ENCODE peak calls at places on chromosomes 13 and 19, in four cellular contexts. One of them, this sample, is unnamed.

GRCh38 chr19:2333027-2333806 is 4.7 kb downstream of the SPPL2B start:
- DNase-seq in BE2C: no peak
- DNase-seq in HCT116: no peak
- DNase-seq in CD4-positive, alpha-beta T cell: no peak
- DNase-seq in this sample: no peak

GRCh38 chr19:17404015-17404414 is 1.4 kb downstream of the BST2 start:
- DNase-seq in BE2C: no peak
- DNase-seq in HCT116: no peak
- DNase-seq in CD4-positive, alpha-beta T cell: no peak
- DNase-seq in this sample: no peak

GRCh38 chr13:24187185-24187584 is 26.7 kb downstream of the SPATA13 start:
- DNase-seq in BE2C: no peak
- DNase-seq in HCT116: no peak
- DNase-seq in CD4-positive, alpha-beta T cell: no peak
- DNase-seq in this sample: no peak

GRCh38 chr19:17394891-17395415 is 957 bp upstream of the CCDC194 start:
- DNase-seq in BE2C: peak
- DNase-seq in HCT116: peak
- DNase-seq in CD4-positive, alpha-beta T cell: peak
- DNase-seq in this sample: peak

GRCh38 chr19:58353717-58354477 is 605 bp upstream of the A1BG start:
- DNase-seq in BE2C: no peak
- DNase-seq in HCT116: no peak
- DNase-seq in CD4-positive, alpha-beta T cell: no peak
- DNase-seq in this sample: peak

GRCh38 chr13:48975101-48975925 is at the start of gene FNDC3A:
- DNase-seq in BE2C: peak
- DNase-seq in HCT116: peak
- DNase-seq in CD4-positive, alpha-beta T cell: peak
- DNase-seq in this sample: peak

GRCh38 chr13:92896842-92897241 is 329.8 kb upstream of the GPC6 start:
- DNase-seq in BE2C: peak
- DNase-seq in HCT116: no peak
- DNase-seq in CD4-positive, alpha-beta T cell: no peak
- DNase-seq in this sample: no peak

GRCh38 chr13:85521586-85521985 is 277.6 kb downstream of the SLITRK6 start:
- DNase-seq in BE2C: no peak
- DNase-seq in HCT116: no peak
- DNase-seq in CD4-positive, alpha-beta T cell: no peak
- DNase-seq in this sample: no peak

GRCh38 chr13:62613819-62614218 is 1198.2 kb upstream of the PCDH20 start:
- DNase-seq in BE2C: no peak
- DNase-seq in HCT116: no peak
- DNase-seq in CD4-positive, alpha-beta T cell: no peak
- DNase-seq in this sample: no peak

GRCh38 chr13:72390909-72391308 is 336.5 kb downstream of the MZT1 start:
- DNase-seq in BE2C: no peak
- DNase-seq in HCT116: peak
- DNase-seq in CD4-positive, alpha-beta T cell: no peak
- DNase-seq in this sample: no peak

GRCh38 chr19:28066161-28066560 is 1146.8 kb downstream of the UQCRFS1 start:
- DNase-seq in BE2C: no peak
- DNase-seq in HCT116: no peak
- DNase-seq in CD4-positive, alpha-beta T cell: no peak
- DNase-seq in this sample: no peak

GRCh38 chr19:14772467-14772866 is 5.9 kb downstream of the ADGRE2 start:
- DNase-seq in BE2C: no peak
- DNase-seq in HCT116: no peak
- DNase-seq in CD4-positive, alpha-beta T cell: no peak
- DNase-seq in this sample: no peak

GRCh38 chr13:111337741-111338140 is 17.3 kb downstream of the TEX29 start:
- DNase-seq in BE2C: no peak
- DNase-seq in HCT116: no peak
- DNase-seq in CD4-positive, alpha-beta T cell: no peak
- DNase-seq in this sample: no peak

GRCh38 chr13:40993119-40993518 is 26.0 kb downstream of the ELF1 start:
- DNase-seq in BE2C: no peak
- DNase-seq in HCT116: no peak
- DNase-seq in CD4-positive, alpha-beta T cell: no peak
- DNase-seq in this sample: no peak

GRCh38 chr13:109481046-109481445 is 305.3 kb downstream of the IRS2 start:
- DNase-seq in BE2C: no peak
- DNase-seq in HCT116: no peak
- DNase-seq in CD4-positive, alpha-beta T cell: no peak
- DNase-seq in this sample: no peak

GRCh38 chr13:111318396-111318795 is 2.0 kb upstream of the TEX29 start:
- DNase-seq in BE2C: no peak
- DNase-seq in HCT116: no peak
- DNase-seq in CD4-positive, alpha-beta T cell: no peak
- DNase-seq in this sample: no peak

GRCh38 chr13:79792716-79793115 is 311.8 kb downstream of the NDFIP2 start:
- DNase-seq in BE2C: no peak
- DNase-seq in HCT116: no peak
- DNase-seq in CD4-positive, alpha-beta T cell: no peak
- DNase-seq in this sample: no peak

GRCh38 chr19:16661480-16662034 is 618 bp downstream of the TMEM38A start:
- DNase-seq in BE2C: peak
- DNase-seq in HCT116: no peak
- DNase-seq in CD4-positive, alpha-beta T cell: no peak
- DNase-seq in this sample: peak

GRCh38 chr13:107808388-107808787 is 406.9 kb downstream of the LIG4 start:
- DNase-seq in BE2C: no peak
- DNase-seq in HCT116: no peak
- DNase-seq in CD4-positive, alpha-beta T cell: no peak
- DNase-seq in this sample: no peak

DNA sequence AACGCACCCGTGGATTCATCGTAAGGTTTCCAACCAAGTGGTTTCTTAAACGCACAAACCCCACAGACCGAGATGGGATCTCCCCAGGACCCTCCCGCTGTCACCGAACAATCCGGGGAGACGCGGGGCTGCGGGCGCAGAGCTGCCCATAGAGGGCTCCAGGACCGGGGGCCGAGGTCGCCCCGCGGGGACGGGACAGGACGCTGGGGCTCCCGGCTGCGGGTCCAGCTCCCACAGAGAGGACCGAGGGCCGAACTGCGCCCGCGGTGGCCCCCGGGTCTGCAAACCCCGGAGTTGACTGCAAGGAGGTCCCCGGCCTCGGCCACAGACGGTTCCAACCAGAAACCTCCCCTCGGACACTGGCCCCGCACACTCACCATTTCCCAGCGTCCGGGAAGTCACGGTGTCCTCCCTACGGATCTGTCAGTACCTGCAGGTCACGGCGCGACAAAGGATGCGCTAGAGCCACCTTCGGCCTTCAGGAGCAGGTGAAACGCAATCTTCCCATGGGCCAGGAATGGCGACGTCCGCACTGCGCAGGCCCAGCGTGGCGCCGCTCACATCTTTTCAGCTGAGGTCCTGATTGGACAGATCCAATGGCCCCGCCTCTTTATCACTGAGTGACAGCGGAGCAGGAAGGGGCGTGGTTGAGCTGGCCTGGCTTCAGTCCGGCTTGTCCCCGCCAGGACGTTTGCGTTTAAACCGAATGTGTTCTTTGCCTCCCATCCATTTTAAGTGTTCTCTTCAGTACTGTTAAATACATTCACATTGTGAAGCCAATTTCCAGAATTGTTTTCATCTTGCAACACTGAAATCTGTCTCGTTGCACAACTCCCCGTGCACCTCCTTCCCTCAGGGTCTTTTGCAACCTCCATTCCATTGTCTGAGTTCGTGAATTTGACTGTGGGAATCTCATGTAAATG is at the start of gene ZNF14:
- DNase-seq in BE2C: peak
- DNase-seq in HCT116: peak
- DNase-seq in CD4-positive, alpha-beta T cell: peak
- DNase-seq in this sample: peak
- TF ChIP-seq CTCF in BE2C: no peak
- TF ChIP-seq CTCF in HCT116: peak
- TF ChIP-seq CTCF in CD4-positive, alpha-beta T cell: no peak
- TF ChIP-seq CTCF in this sample: no peak

GRCh38 chr19:624433-625109 is 8.8 kb downstream of the POLRMT start:
- DNase-seq in BE2C: no peak
- DNase-seq in HCT116: no peak
- DNase-seq in CD4-positive, alpha-beta T cell: no peak
- DNase-seq in this sample: no peak

GRCh38 chr19:625257-625656 is 8.1 kb downstream of the POLRMT start:
- DNase-seq in BE2C: no peak
- DNase-seq in HCT116: no peak
- DNase-seq in CD4-positive, alpha-beta T cell: no peak
- DNase-seq in this sample: no peak

GRCh38 chr19:629961-630714 is 3.2 kb downstream of the POLRMT start:
- DNase-seq in BE2C: no peak
- DNase-seq in HCT116: no peak
- DNase-seq in CD4-positive, alpha-beta T cell: no peak
- DNase-seq in this sample: no peak

GRCh38 chr19:623974-624373 is 9.4 kb downstream of the POLRMT start:
- DNase-seq in BE2C: peak
- DNase-seq in HCT116: no peak
- DNase-seq in CD4-positive, alpha-beta T cell: no peak
- DNase-seq in this sample: no peak

GRCh38 chr19:628168-628567 is 5.2 kb downstream of the POLRMT start:
- DNase-seq in BE2C: no peak
- DNase-seq in HCT116: no peak
- DNase-seq in CD4-positive, alpha-beta T cell: no peak
- DNase-seq in this sample: peak
- TF ChIP-seq CTCF in BE2C: peak
- TF ChIP-seq CTCF in HCT116: peak
- TF ChIP-seq CTCF in CD4-positive, alpha-beta T cell: no peak
- TF ChIP-seq CTCF in this sample: no peak

GRCh38 chr19:45589768-45590167 is 5.2 kb upstream of the OPA3 start:
- DNase-seq in BE2C: no peak
- DNase-seq in HCT116: no peak
- DNase-seq in CD4-positive, alpha-beta T cell: no peak
- DNase-seq in this sample: no peak

GRCh38 chr19:45591638-45592005 is 7.0 kb upstream of the OPA3 start:
- DNase-seq in BE2C: no peak
- DNase-seq in HCT116: no peak
- DNase-seq in CD4-positive, alpha-beta T cell: no peak
- DNase-seq in this sample: no peak

GRCh38 chr19:45592366-45592765 is 7.8 kb upstream of the OPA3 start:
- DNase-seq in BE2C: no peak
- DNase-seq in HCT116: no peak
- DNase-seq in CD4-positive, alpha-beta T cell: no peak
- DNase-seq in this sample: no peak

GRCh38 chr19:45590300-45591003 is 5.8 kb upstream of the OPA3 start:
- DNase-seq in BE2C: no peak
- DNase-seq in HCT116: no peak
- DNase-seq in CD4-positive, alpha-beta T cell: no peak
- DNase-seq in this sample: no peak

DNA sequence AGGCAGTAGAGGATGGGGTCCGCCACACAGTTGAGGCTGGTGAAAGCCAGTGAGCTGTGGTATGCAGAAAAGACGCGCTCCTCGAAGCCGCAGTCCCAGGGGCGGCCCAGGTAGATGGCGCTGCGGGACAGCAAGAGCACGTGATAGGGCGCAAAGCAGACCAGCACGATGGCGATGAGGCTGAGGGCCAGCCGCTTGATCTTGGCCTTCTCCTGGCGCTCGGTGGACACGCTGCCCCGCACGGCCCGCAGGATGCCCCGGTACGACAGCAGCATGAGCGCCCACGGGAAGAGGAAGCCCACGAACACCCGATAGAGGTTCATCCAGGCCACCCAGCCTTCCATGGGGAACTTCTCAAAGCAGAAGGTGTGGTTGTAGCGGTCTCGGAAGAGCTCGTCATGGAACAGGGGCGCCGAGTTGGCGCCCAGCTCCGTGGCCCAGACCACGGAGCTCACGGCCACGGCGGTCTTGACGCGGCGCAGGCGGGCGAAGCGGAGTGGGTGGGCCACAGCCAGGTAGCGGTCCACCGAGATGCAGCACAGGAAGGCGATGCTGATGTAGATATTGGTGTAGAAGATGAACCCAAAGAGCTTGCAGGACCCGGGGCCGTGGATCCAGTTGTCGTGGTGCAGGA is 6.5 kb upstream of the OPA3 start:
- DNase-seq in BE2C: peak
- DNase-seq in HCT116: no peak
- DNase-seq in CD4-positive, alpha-beta T cell: peak
- DNase-seq in this sample: peak
- TF ChIP-seq CTCF in BE2C: peak
- TF ChIP-seq CTCF in HCT116: peak
- TF ChIP-seq CTCF in CD4-positive, alpha-beta T cell: no peak
- TF ChIP-seq CTCF in this sample: peak

DNA sequence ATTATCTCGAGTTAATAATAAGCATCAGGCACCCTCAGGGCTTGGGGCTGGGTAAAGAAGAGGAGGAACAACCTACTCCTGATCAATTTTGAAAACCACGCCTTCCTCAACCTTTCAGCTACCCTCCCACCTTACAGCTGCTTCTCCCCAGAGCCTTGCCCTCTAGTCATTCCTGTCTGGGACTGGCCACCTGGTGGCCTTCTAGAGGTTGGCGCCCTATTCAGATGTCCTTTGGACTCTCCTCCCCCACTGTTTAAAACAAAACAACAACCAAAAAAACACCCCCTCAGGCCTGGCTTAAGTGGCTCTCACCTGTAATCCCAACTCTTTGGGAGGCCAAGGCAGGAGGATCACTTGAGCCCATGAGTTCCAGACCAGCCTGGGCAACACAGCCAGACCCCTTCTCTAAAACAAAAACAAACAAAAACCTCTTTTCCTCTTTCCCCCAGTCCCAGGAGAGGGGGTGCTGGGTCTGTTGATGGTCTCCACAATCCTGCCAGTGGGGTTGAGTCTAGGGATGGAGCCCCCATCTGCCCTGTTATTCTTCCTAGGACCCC is 62.3 kb downstream of the CCDC70 start:
- DNase-seq in BE2C: no peak
- DNase-seq in HCT116: peak
- DNase-seq in CD4-positive, alpha-beta T cell: no peak
- DNase-seq in this sample: no peak
- TF ChIP-seq CTCF in BE2C: peak
- TF ChIP-seq CTCF in HCT116: peak
- TF ChIP-seq CTCF in CD4-positive, alpha-beta T cell: no peak
- TF ChIP-seq CTCF in this sample: peak

GRCh38 chr13:31755803-31756212 is 16.5 kb downstream of the RXFP2 start:
- DNase-seq in BE2C: no peak
- DNase-seq in HCT116: no peak
- DNase-seq in CD4-positive, alpha-beta T cell: no peak
- DNase-seq in this sample: no peak
- TF ChIP-seq CTCF in BE2C: no peak
- TF ChIP-seq CTCF in HCT116: no peak
- TF ChIP-seq CTCF in CD4-positive, alpha-beta T cell: no peak
- TF ChIP-seq CTCF in this sample: no peak

DNA sequence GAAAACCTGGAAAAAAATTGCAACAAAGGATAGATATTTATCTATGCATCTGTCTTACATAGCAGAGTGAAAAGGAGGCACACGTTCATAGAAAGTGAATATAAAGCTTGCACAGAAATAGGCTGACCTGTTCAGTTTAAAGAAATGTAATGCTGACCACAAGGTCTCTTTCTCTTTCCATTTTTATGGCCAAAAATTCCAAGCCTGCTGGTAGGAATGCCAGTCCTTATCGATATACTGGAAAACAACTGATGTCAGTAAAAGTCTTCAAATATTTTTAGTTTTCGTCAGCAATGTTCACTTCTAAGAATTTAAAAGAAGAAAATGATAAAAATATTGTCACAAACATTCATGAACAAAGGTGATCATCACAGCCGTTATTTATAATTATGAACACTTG is 59.0 kb upstream of the MCF2L start:
- DNase-seq in BE2C: no peak
- DNase-seq in HCT116: no peak
- DNase-seq in CD4-positive, alpha-beta T cell: no peak
- DNase-seq in this sample: no peak
- TF ChIP-seq CTCF in BE2C: no peak
- TF ChIP-seq CTCF in HCT116: no peak
- TF ChIP-seq CTCF in CD4-positive, alpha-beta T cell: no peak
- TF ChIP-seq CTCF in this sample: no peak